ENCODE peak calls at places on chromosome 14, in four cellular contexts. One of them, this sample, is unnamed.

GRCh38 chr14:32657081-32657480 is 281.6 kb upstream of the NPAS3 start:
- DNase-seq in right atrium auricular region: peak; percentile 63
- DNase-seq in adrenal gland: peak; percentile 48
- DNase-seq in mucosa of descending colon: peak; percentile 34
- DNase-seq in this sample: no peak

GRCh38 chr14:65261946-65262345 is 150.6 kb upstream of the FUT8 start:
- DNase-seq in right atrium auricular region: no peak
- DNase-seq in adrenal gland: no peak
- DNase-seq in mucosa of descending colon: no peak
- DNase-seq in this sample: no peak

GRCh38 chr14:52220924-52221802 is 46.3 kb upstream of the PTGDR start:
- DNase-seq in right atrium auricular region: no peak
- DNase-seq in adrenal gland: no peak
- DNase-seq in mucosa of descending colon: peak; percentile 16
- DNase-seq in this sample: no peak

GRCh38 chr14:83638725-83639124 is 1891.2 kb upstream of the FLRT2 start:
- DNase-seq in right atrium auricular region: no peak
- DNase-seq in adrenal gland: no peak
- DNase-seq in mucosa of descending colon: no peak
- DNase-seq in this sample: no peak

GRCh38 chr14:52950898-52951729 is at the start of gene FERMT2:
- DNase-seq in right atrium auricular region: peak; percentile 85
- DNase-seq in adrenal gland: peak; percentile 87
- DNase-seq in mucosa of descending colon: peak; percentile 64
- DNase-seq in this sample: peak; percentile 94

GRCh38 chr14:96424104-96424989 is 32.4 kb downstream of the AK7 start:
- DNase-seq in right atrium auricular region: no peak
- DNase-seq in adrenal gland: peak; percentile 19
- DNase-seq in mucosa of descending colon: peak; percentile 72
- DNase-seq in this sample: no peak

GRCh38 chr14:73100334-73100733 is 36.0 kb upstream of the PSEN1 start:
- DNase-seq in right atrium auricular region: no peak
- DNase-seq in adrenal gland: no peak
- DNase-seq in mucosa of descending colon: no peak
- DNase-seq in this sample: no peak

GRCh38 chr14:59482120-59482434 is 2.1 kb downstream of the L3HYPDH start:
- DNase-seq in right atrium auricular region: no peak
- DNase-seq in adrenal gland: no peak
- DNase-seq in mucosa of descending colon: no peak
- DNase-seq in this sample: no peak

DNA sequence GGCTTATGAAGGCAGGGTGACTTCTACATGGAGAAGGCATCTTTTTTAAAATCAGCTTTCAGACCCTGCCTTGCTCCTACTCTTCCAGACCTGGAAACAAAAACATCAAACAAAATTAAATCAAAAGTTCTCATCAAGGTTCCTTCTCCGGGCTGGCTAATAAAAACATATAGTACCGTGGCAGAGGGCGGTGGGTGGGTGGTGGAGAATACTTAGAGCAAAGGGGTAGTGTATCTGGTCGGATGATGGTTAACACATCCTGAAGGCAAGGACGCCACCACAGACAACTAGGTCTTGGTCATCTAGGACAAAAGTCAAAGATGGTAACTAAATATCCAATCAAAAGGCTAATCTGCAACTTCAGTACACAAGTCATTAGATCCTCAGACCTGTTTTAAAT is 1.8 kb downstream of the DAD1 start:
- DNase-seq in right atrium auricular region: no peak
- DNase-seq in adrenal gland: no peak
- DNase-seq in mucosa of descending colon: no peak
- DNase-seq in this sample: no peak
- H3K4me3 ChIP-seq in right atrium auricular region: no peak overlapping the region
- H3K4me3 ChIP-seq in adrenal gland: no peak overlapping the region
- H3K4me3 ChIP-seq in mucosa of descending colon: no peak overlapping the region
- H3K4me3 ChIP-seq in this sample: no peak overlapping the region

DNA sequence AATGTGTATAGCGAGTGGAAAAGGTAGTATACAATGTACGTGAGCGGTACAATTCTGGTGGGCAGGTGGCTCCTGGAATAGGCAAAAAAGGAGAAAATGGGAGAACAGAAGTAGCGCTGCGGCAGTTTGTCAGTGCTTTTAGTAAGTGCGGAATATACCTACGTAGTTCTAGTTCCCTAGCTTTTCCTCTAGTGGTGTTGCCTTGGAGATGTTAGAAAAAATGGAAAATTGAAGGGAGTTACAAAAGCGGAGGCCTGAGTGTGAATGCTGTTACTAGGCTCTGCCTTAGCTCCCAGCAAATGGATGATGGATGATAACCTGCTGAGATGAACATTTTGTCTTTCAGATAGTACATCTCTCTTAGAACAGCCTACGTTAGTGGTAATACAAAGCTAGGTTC is 1.1 kb downstream of the TTC8 start:
- DNase-seq in right atrium auricular region: no peak
- DNase-seq in adrenal gland: no peak
- DNase-seq in mucosa of descending colon: no peak
- DNase-seq in this sample: no peak
- H3K4me3 ChIP-seq in right atrium auricular region: no peak overlapping the region
- H3K4me3 ChIP-seq in adrenal gland: no peak overlapping the region
- H3K4me3 ChIP-seq in mucosa of descending colon: no peak overlapping the region
- H3K4me3 ChIP-seq in this sample: peak overlapping the region; percentile 68

DNA sequence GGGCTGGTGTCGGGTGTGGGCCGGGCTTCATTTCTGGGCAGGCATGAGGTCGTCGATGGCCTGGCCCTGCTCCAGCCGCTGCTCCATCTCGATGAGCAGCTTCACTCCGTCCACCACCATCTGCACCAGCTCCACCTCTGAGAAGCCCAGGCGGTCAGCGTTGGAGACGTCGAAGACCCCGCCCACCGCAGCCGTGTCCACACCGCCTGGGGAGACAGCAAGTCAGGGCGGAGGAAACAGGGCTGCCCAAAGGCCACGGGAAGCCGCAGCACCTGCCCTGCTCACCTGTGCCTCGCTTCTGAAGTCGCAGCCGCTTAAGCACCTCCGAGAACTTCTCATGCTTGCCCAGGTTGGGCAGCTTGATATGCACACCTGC is 2.8 kb downstream of the CKB start:
- DNase-seq in right atrium auricular region: no peak
- DNase-seq in adrenal gland: peak; percentile 53
- DNase-seq in mucosa of descending colon: no peak
- DNase-seq in this sample: no peak
- H3K4me3 ChIP-seq in right atrium auricular region: no peak overlapping the region
- H3K4me3 ChIP-seq in adrenal gland: no peak overlapping the region
- H3K4me3 ChIP-seq in mucosa of descending colon: no peak overlapping the region
- H3K4me3 ChIP-seq in this sample: peak overlapping the region; percentile 88

DNA sequence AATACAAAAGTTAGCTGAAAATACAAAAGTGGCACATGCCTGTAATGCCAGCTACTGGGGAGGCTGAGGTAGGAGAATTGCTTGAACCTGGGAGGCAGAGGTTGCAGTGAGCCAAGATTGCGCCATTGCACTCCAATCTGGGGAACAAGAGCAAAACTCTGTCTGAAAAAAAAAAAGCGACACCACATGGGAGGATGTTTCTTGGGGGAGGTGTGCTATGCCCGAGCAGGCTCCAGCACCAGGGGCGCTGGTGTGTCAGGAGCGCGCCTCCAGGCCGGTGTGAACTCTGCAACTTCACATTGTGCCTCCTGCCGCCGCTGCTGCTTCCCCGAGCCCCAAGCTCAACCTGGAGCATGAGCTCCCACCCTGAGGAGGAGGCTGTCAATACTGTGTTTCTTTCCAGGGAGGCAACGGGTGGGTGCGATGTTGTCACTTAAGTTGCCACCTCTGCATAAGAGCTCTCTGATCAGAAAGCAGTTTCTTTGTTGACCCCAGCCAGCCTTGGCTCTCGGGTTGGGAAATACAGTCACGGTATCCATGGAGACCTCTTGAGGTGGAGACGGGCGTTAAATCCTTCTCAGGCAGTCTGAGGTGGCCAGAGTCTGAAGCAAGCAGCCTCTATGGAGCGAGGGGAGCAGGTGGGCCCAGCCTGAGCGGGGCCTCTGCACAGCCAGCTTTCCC is 18.9 kb downstream of the DEGS2 start:
- DNase-seq in right atrium auricular region: no peak
- DNase-seq in adrenal gland: no peak
- DNase-seq in mucosa of descending colon: peak; percentile 60
- DNase-seq in this sample: no peak
- H3K4me3 ChIP-seq in right atrium auricular region: no peak overlapping the region
- H3K4me3 ChIP-seq in adrenal gland: no peak overlapping the region
- H3K4me3 ChIP-seq in mucosa of descending colon: no peak overlapping the region
- H3K4me3 ChIP-seq in this sample: no peak overlapping the region

DNA sequence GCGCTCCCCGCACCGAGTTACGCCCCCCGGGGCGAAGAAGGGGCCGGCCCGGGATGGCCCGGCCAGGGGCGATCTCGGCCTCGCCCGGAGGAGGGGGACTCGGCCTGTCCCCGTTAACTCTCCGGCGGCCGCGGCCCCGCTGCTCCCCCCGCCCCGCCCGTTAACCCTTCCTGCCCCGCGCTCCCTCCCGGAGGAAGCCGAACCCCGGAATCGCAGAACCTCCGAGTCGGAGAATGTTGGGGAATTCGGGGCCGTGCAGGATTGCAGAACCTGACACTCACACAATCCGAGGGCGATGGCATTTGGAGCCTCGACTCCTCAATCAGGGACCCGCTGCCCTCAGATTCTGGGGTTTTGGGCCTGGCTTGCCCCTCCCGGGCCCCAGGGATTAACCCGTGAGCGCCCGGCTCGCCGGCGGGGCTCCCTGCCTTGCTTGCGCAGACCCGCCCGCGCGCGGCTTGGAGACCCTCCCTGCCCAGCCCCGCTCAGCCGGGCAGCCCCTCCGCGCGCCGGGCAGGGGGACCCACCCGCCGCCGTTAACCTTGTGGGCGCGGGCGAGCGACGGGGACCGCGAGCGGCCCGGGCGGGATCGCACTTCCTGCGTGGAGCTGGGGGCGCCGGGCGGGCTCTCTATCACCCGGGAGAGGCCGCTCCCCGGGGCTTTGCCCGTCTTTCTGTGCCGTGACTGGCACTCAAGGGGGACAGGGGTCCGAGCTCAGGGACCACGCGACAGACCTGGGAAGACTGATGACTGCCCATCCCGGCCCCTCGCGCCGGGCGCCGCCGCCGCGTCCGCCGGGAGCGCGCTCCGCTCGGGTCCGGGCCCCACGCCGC is 18.8 kb downstream of the BEGAIN start:
- DNase-seq in right atrium auricular region: no peak
- DNase-seq in adrenal gland: no peak
- DNase-seq in mucosa of descending colon: no peak
- DNase-seq in this sample: no peak
- H3K4me3 ChIP-seq in right atrium auricular region: peak overlapping the region; percentile 35
- H3K4me3 ChIP-seq in adrenal gland: no peak overlapping the region
- H3K4me3 ChIP-seq in mucosa of descending colon: no peak overlapping the region
- H3K4me3 ChIP-seq in this sample: peak overlapping the region; percentile 76

GRCh38 chr14:21263284-21264024 is 5.8 kb downstream of the HNRNPC start:
- DNase-seq in right atrium auricular region: no peak
- DNase-seq in adrenal gland: no peak
- DNase-seq in mucosa of descending colon: no peak
- DNase-seq in this sample: no peak
- H3K4me3 ChIP-seq in right atrium auricular region: no peak overlapping the region
- H3K4me3 ChIP-seq in adrenal gland: no peak overlapping the region
- H3K4me3 ChIP-seq in mucosa of descending colon: no peak overlapping the region
- H3K4me3 ChIP-seq in this sample: no peak overlapping the region

This sample was measured in esophagus muscularis mucosa.